ENCODE peak calls at places on chromosomes 2 and 18, in eight cellular contexts. R is putamen; L is mesothelial cell of epicardium; V is hippocampal formation; B is activated CD8-positive, alpha-beta memory T cell treated with anti-CD3 and anti-CD28 coated beads for 48 hours; F is WTC11; G is fibroblast of pulmonary artery; Q is skeletal muscle cell. E is an unnamed sample.

GRCh38 chr18:72613589-72613988 is 69.4 kb upstream of the CBLN2 start:
- DNase-seq in F (no peak), Q (no peak), R (no peak), G (no peak), V (no peak), L (no peak), B (no peak), E (no peak)

GRCh38 chr2:120059483-120059882 is 46.6 kb downstream of the EPB41L5 start:
- DNase-seq in R (no peak), F (no peak), V (no peak), G (no peak), Q (no peak), L (no peak), B (no peak), E (no peak)

GRCh38 chr2:178419123-178419522 is 31.9 kb downstream of the PRKRA start:
- DNase-seq in L (no peak), R (no peak), V (no peak), F (no peak), G (peak; percentile 59), B (no peak), Q (no peak), E (peak; percentile 48)

GRCh38 chr2:84741182-84741822 is 139.6 kb downstream of the TRABD2A start:
- DNase-seq in Q (no peak), G (peak; percentile 25), V (no peak), R (no peak), B (no peak), F (peak; percentile 65), L (no peak), E (peak; percentile 8)

GRCh38 chr2:193837368-193837767 is 1642.6 kb upstream of the TMEFF2 start:
- DNase-seq in V (no peak), B (no peak), L (no peak), G (peak; percentile 71), F (no peak), Q (no peak), R (no peak), E (peak; percentile 92)

GRCh38 chr18:77100751-77101355 is 31.7 kb downstream of the MBP start:
- DNase-seq in Q (no peak), G (no peak), L (no peak), V (no peak), F (no peak), B (no peak), R (no peak), E (peak; percentile 13)

GRCh38 chr2:179877601-179878364 is 16.4 kb upstream of the ZNF385B start:
- DNase-seq in R (no peak), G (peak; percentile 20), L (no peak), Q (no peak), B (no peak), V (no peak), F (no peak), E (no peak)

GRCh38 chr2:219026946-219027345 is 14.4 kb downstream of the CFAP65 start:
- DNase-seq in Q (no peak), V (no peak), G (no peak), L (no peak), B (no peak), R (no peak), F (no peak), E (no peak)

GRCh38 chr2:43005211-43005974 is 213.0 kb upstream of the HAAO start:
- DNase-seq in F (no peak), Q (no peak), L (no peak), R (peak; percentile 83), V (peak; percentile 56), G (no peak), B (no peak), E (no peak)

GRCh38 chr2:44324971-44325426 is 36.3 kb downstream of the PREPL start:
- DNase-seq in Q (no peak), G (peak; percentile 57), V (no peak), R (no peak), L (no peak), F (no peak), B (no peak), E (no peak)

GRCh38 chr18:63181706-63182105 is 137.9 kb downstream of the BCL2 start:
- DNase-seq in F (no peak), G (no peak), B (no peak), Q (no peak), L (no peak), V (no peak), R (no peak), E (no peak)

GRCh38 chr2:171814883-171815282 is 79.2 kb downstream of the SLC25A12 start:
- DNase-seq in R (peak; percentile 14), B (no peak), L (no peak), G (no peak), V (peak; percentile 3), F (no peak), Q (no peak), E (no peak)

GRCh38 chr18:23926590-23926989 is 88.0 kb upstream of the TTC39C start:
- DNase-seq in B (no peak), F (no peak), G (no peak), V (no peak), L (no peak), Q (no peak), R (no peak), E (no peak)

GRCh38 chr2:61604433-61604832 is 66.3 kb upstream of the XPO1 start:
- DNase-seq in R (no peak), F (no peak), Q (no peak), G (no peak), L (no peak), B (no peak), V (no peak), E (no peak)

GRCh38 chr2:29606105-29606871 is 315.1 kb downstream of the ALK start:
- DNase-seq in V (no peak), L (no peak), R (no peak), B (no peak), Q (peak; percentile 71), G (peak; percentile 91), F (no peak), E (no peak)

GRCh38 chr2:217795706-217796465 is 206.9 kb downstream of the TNS1 start:
- DNase-seq in L (no peak), V (no peak), G (no peak), B (no peak), Q (no peak), R (no peak), F (no peak), E (no peak)

GRCh38 chr18:47149457-47150028 is 757 bp downstream of the HDHD2 start:
- DNase-seq in B (no peak), F (no peak), Q (no peak), L (peak; percentile 39), G (no peak), R (peak; percentile 13), V (no peak), E (no peak)

GRCh38 chr2:67210430-67210829 is 186.7 kb upstream of the ETAA1 start:
- DNase-seq in Q (no peak), L (no peak), B (no peak), V (no peak), F (no peak), R (no peak), G (no peak), E (no peak)

GRCh38 chr2:188853307-188853706 is 120.9 kb upstream of the COL3A1 start:
- DNase-seq in F (no peak), L (no peak), V (no peak), B (no peak), R (no peak), G (peak; percentile 88), Q (peak; percentile 90), E (peak; percentile 10)

GRCh38 chr2:205763708-205764501 is 81.6 kb downstream of the NRP2 start:
- DNase-seq in B (no peak), V (no peak), L (peak; percentile 58), R (peak; percentile 47), F (peak; percentile 94), Q (peak; percentile 64), G (peak; percentile 91), E (peak; percentile 94)

GRCh38 chr2:180523629-180524340 is 456.6 kb upstream of the UBE2E3 start:
- DNase-seq in R (no peak), V (no peak), F (no peak), Q (peak; percentile 82), L (no peak), G (peak; percentile 84), B (no peak), E (peak; percentile 91)

GRCh38 chr2:138503087-138503442 is 1.5 kb downstream of the SPOPL start:
- DNase-seq in F (no peak), Q (no peak), R (peak; percentile 7), L (no peak), V (no peak), B (no peak), G (no peak), E (peak; percentile 46)

GRCh38 chr2:893311-893710 is 57.3 kb upstream of the SNTG2 start:
- DNase-seq in F (peak; percentile 81), L (no peak), B (no peak), G (no peak), Q (no peak), R (no peak), V (no peak), E (no peak)

GRCh38 chr2:84886791-84887190 is 5.9 kb upstream of the TRABD2A start:
- DNase-seq in F (no peak), B (no peak), L (no peak), G (no peak), Q (no peak), V (no peak), R (no peak), E (no peak)

GRCh38 chr2:75424936-75425619 is 135.7 kb downstream of the EVA1A start:
- DNase-seq in R (no peak), V (no peak), F (peak; percentile 30), G (peak; percentile 4), B (no peak), Q (no peak), L (no peak), E (no peak)

GRCh38 chr2:11250400-11251277 is 93.8 kb downstream of the ROCK2 start:
- DNase-seq in Q (no peak), B (no peak), F (no peak), L (no peak), R (peak; percentile 57), V (no peak), G (peak; percentile 42), E (peak; percentile 26)

GRCh38 chr2:26349690-26350089 is 3.1 kb upstream of the ADGRF3 start:
- DNase-seq in Q (no peak), V (no peak), G (no peak), B (no peak), R (no peak), F (no peak), L (no peak), E (no peak)

GRCh38 chr2:11784747-11785610 is 38.5 kb downstream of the LPIN1 start:
- DNase-seq in G (peak; percentile 46), F (peak; percentile 80), V (peak; percentile 10), Q (no peak), R (peak; percentile 38), L (peak; percentile 83), B (no peak), E (peak; percentile 49)

GRCh38 chr2:37665038-37665437 is 6.4 kb downstream of the CDC42EP3 start:
- DNase-seq in G (no peak), L (no peak), R (no peak), V (no peak), B (no peak), F (no peak), Q (no peak), E (no peak)

GRCh38 chr18:12608292-12608691 is 49.6 kb downstream of the SPIRE1 start:
- DNase-seq in B (no peak), V (no peak), R (no peak), G (peak; percentile 57), F (no peak), Q (no peak), L (no peak), E (peak; percentile 72)

GRCh38 chr2:195695002-195695631 is 38.1 kb downstream of the SLC39A10 start:
- DNase-seq in B (no peak), L (no peak), R (no peak), G (no peak), Q (no peak), F (peak; percentile 48), V (no peak), E (no peak)

GRCh38 chr2:172131713-172132555 is 29.2 kb upstream of the DLX2 start:
- DNase-seq in G (no peak), R (no peak), Q (no peak), V (no peak), F (no peak), L (no peak), B (no peak), E (no peak)

GRCh38 chr18:79941473-79942119 is 9.9 kb downstream of the SLC66A2 start:
- DNase-seq in L (no peak), F (no peak), B (no peak), R (no peak), Q (no peak), V (no peak), G (no peak), E (no peak)

GRCh38 chr2:225842939-225843338 is 443.4 kb downstream of the NYAP2 start:
- DNase-seq in G (peak; percentile 21), Q (no peak), R (no peak), F (no peak), B (no peak), V (no peak), L (no peak), E (no peak)